ENCODE peak calls at places on chromosomes 5 and 9, in nine cellular contexts. R, Y, W, A, C, G, L, Q and Z are unnamed samples. For H3K36me3, the result is how much of the 10 kb centered on the place peaks cover.

GRCh38 chr5:87746341-87746740 is 333.6 kb upstream of the CCNH start:
- DNase-seq in R (no peak), Y (no peak), W (no peak), A (no peak), C (no peak), G (no peak), L (no peak), Q (no peak), Z (no peak)

GRCh38 chr9:22147818-22148573 is 138.9 kb upstream of the CDKN2B start:
- DNase-seq in R (no peak), Y (peak), W (no peak), A (no peak), C (no peak), G (no peak), L (no peak), Q (no peak), Z (no peak)

GRCh38 chr5:143347698-143348344 is 55.7 kb downstream of the NR3C1 start:
- DNase-seq in R (no peak), Y (no peak), W (no peak), A (no peak), C (no peak), G (no peak), L (no peak), Q (no peak), Z (no peak)

GRCh38 chr5:13382232-13382631 is 562.3 kb downstream of the DNAH5 start:
- DNase-seq in R (no peak), Y (no peak), W (no peak), A (no peak), C (no peak), G (no peak), L (no peak), Q (no peak), Z (no peak)

GRCh38 chr9:116362493-116362892 is 208.9 kb downstream of the PAPPA start:
- DNase-seq in R (no peak), Y (no peak), W (no peak), A (no peak), C (no peak), G (no peak), L (no peak), Q (no peak), Z (no peak)

GRCh38 chr5:134846641-134846960 is 833 bp downstream of the C5orf24 start:
- DNase-seq in R (no peak), Y (no peak), W (no peak), A (no peak), C (no peak), G (no peak), L (no peak), Q (no peak), Z (no peak)

GRCh38 chr5:134837530-134838181 is 8.1 kb upstream of the C5orf24 start:
- DNase-seq in R (no peak), Y (peak), W (no peak), A (no peak), C (no peak), G (no peak), L (no peak), Q (peak), Z (no peak)

GRCh38 chr5:94461131-94461530 is 157.3 kb downstream of the KIAA0825 start:
- DNase-seq in R (no peak), Y (no peak), W (no peak), A (no peak), C (no peak), G (no peak), L (no peak), Q (no peak), Z (no peak)

GRCh38 chr5:94870496-94871214 is 252.2 kb downstream of the SLF1 start:
- DNase-seq in R (no peak), Y (no peak), W (no peak), A (no peak), C (no peak), G (no peak), L (no peak), Q (no peak), Z (no peak)

GRCh38 chr9:137679695-137680305 is 61.0 kb downstream of the EHMT1 start:
- DNase-seq in R (no peak), Y (no peak), W (no peak), A (peak), C (no peak), G (no peak), L (no peak), Q (no peak), Z (no peak)

GRCh38 chr9:97406620-97407177 is 5.2 kb upstream of the TDRD7 start:
- DNase-seq in R (no peak), Y (no peak), W (no peak), A (no peak), C (no peak), G (no peak), L (no peak), Q (no peak), Z (no peak)

GRCh38 chr5:41962491-41962890 is 37.4 kb downstream of the FBXO4 start:
- DNase-seq in R (no peak), Y (no peak), W (no peak), A (no peak), C (no peak), G (no peak), L (no peak), Q (no peak), Z (no peak)

GRCh38 chr5:74685979-74686631 is 1.1 kb downstream of the HEXB start:
- DNase-seq in R (peak), Y (peak), W (peak), A (no peak), C (no peak), G (no peak), L (no peak), Q (no peak), Z (no peak)

GRCh38 chr9:92385001-92385400 is 19.4 kb downstream of the OGN start:
- DNase-seq in R (no peak), Y (no peak), W (no peak), A (no peak), C (no peak), G (no peak), L (no peak), Q (no peak), Z (no peak)

GRCh38 chr5:93322970-93323369 is 258.0 kb downstream of the NR2F1-AS1 start:
- DNase-seq in R (no peak), Y (no peak), W (no peak), A (no peak), C (no peak), G (no peak), L (no peak), Q (no peak), Z (no peak)

GRCh38 chr9:114425126-114425525 is 37.3 kb upstream of the AKNA start:
- DNase-seq in R (no peak), Y (no peak), W (no peak), A (peak), C (no peak), G (no peak), L (no peak), Q (no peak), Z (no peak)

GRCh38 chr9:130290353-130291181 is 25.0 kb downstream of the HMCN2 start:
- DNase-seq in R (no peak), Y (no peak), W (no peak), A (no peak), C (peak), G (no peak), L (no peak), Q (no peak), Z (no peak)

GRCh38 chr5:115457985-115458384 is 86.6 kb downstream of the FEM1C start:
- DNase-seq in R (no peak), Y (no peak), W (no peak), A (no peak), C (peak), G (no peak), L (no peak), Q (peak), Z (no peak)

GRCh38 chr9:77952641-77953341 is 78.8 kb downstream of the GNAQ start:
- DNase-seq in R (no peak), Y (peak), W (no peak), A (no peak), C (no peak), G (no peak), L (no peak), Q (no peak), Z (no peak)

GRCh38 chr5:115151208-115151805 is 18.4 kb downstream of the TRIM36 start:
- DNase-seq in R (no peak), Y (no peak), W (no peak), A (no peak), C (no peak), G (no peak), L (no peak), Q (no peak), Z (no peak)

GRCh38 chr5:15124461-15124860 is 252.9 kb upstream of the ANKH start:
- DNase-seq in R (no peak), Y (no peak), W (no peak), A (no peak), C (no peak), G (no peak), L (no peak), Q (no peak), Z (no peak)

GRCh38 chr5:72358925-72359324 is 38.8 kb downstream of the PTCD2 start:
- DNase-seq in R (no peak), Y (no peak), W (no peak), A (no peak), C (no peak), G (no peak), L (no peak), Q (no peak), Z (no peak)

GRCh38 chr5:172816887-172817418 is 17.1 kb upstream of the ERGIC1 start:
- DNase-seq in R (no peak), Y (peak), W (no peak), A (no peak), C (no peak), G (no peak), L (no peak), Q (no peak), Z (no peak)

GRCh38 chr5:179837076-179838011 is 16.6 kb downstream of the SQSTM1 start:
- DNase-seq in R (no peak), Y (no peak), W (no peak), A (peak), C (no peak), G (no peak), L (no peak), Q (no peak), Z (no peak)
- H3K36me3 ChIP-seq in R (under half), Y (half or more), W (under half), A (under half), C (under half), G (under half), L (half or more), Q (under half), Z (half or more)

GRCh38 chr5:150700600-150701377 is at the start of gene RBM22:
- DNase-seq in R (peak), Y (peak), W (peak), A (peak), C (peak), G (peak), L (peak), Q (peak), Z (peak)
- TF ChIP-seq POLR2A in R (peak), Y (peak), W (peak), A (peak), C (no peak), G (peak), L (peak), Q (peak), Z (no peak)

GRCh38 chr9:110251212-110251611 is 5.1 kb downstream of the TXN start:
- DNase-seq in R (no peak), Y (no peak), W (no peak), A (no peak), C (no peak), G (no peak), L (no peak), Q (no peak), Z (no peak)
- H3K36me3 ChIP-seq in R (under half), Y (under half), W (under half), A (under half), C (under half), G (under half), L (half or more), Q (under half), Z (under half)

GRCh38 chr5:168314735-168315411 is 23.4 kb downstream of the WWC1 start:
- DNase-seq in R (no peak), Y (peak), W (no peak), A (peak), C (no peak), G (peak), L (no peak), Q (peak), Z (no peak)

GRCh38 chr5:168315416-168315990 is 24.1 kb downstream of the WWC1 start:
- DNase-seq in R (no peak), Y (no peak), W (no peak), A (peak), C (no peak), G (no peak), L (no peak), Q (no peak), Z (no peak)

GRCh38 chr5:168317096-168317520 is 25.7 kb downstream of the WWC1 start:
- DNase-seq in R (no peak), Y (no peak), W (no peak), A (peak), C (no peak), G (no peak), L (no peak), Q (no peak), Z (no peak)

GRCh38 chr5:168317521-168318147 is 26.2 kb downstream of the WWC1 start:
- DNase-seq in R (no peak), Y (peak), W (no peak), A (no peak), C (no peak), G (no peak), L (no peak), Q (peak), Z (no peak)

DNA sequence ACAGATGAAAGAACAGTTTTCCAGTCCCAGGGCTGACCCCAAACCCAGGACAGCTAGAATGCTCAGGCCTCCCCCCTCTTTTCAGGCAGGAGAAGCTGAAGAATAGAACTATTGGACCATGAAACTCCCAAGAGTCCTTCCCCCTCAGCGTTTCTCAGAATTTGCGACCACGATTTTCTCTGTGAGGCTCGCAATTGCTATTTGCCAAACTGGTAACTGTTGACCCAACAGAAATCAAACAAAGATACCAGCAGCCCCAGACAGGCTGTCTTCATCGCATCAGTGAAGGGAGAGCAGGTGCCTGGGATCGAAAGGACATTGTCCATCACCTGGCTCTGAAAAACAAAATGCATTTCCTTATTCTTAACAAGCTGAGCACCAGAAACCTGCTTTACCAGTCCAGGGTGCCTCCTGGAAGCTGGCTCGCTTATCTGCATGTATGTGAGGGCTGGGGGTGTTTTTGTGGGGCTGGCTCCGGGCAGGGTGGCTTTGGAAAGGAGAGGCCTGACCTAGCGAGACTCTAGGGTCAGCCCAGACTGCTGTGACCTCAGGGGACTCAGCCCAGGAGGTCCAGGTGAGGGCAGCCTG is 24.6 kb downstream of the WWC1 start:
- DNase-seq in R (no peak), Y (no peak), W (no peak), A (peak), C (no peak), G (peak), L (no peak), Q (peak), Z (no peak)
- TF ChIP-seq POLR2A in R (no peak), Y (no peak), W (no peak), A (no peak), C (no peak), G (no peak), L (no peak), Q (no peak), Z (no peak)

DNA sequence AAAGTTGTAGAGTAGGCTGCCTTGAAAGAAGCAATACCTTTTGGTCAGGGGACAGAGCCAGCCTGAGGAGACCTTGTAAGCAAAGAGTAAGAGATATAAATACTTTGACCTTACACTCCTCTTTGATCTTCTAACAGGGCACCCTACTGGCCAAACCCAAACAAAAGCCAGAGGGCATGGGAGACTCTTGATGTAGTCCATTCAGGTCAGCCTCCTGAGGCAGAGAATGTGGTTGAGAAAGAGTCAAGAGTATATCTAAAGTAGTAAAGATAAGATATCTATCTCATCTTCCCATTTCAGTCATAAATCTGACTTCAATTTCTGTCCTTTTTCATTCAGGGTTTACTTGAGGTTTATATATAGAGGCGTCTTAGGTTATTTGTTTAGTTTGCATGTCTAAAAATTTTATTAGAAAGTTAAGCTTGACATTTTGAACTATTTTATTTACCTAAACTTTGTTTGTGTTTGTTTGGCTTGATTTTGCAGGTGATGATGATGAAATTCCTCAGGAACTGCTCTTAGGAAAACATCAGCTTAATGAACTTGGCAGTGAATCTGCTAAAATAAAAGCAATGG is 125.7 kb downstream of the NIPBL start:
- DNase-seq in R (no peak), Y (no peak), W (no peak), A (no peak), C (no peak), G (no peak), L (no peak), Q (no peak), Z (no peak)
- H3K36me3 ChIP-seq in R (under half), Y (under half), W (under half), A (under half), C (under half), G (under half), L (half or more), Q (under half), Z (half or more)